ENCODE peak calls at places on chromosomes 1 and 21, in six cellular contexts. V is heart right ventricle; T is GM23248; D is CD8-positive, alpha-beta T cell; F is mesendoderm; U is mesenchymal stem cell. J is an unnamed sample. For H3K4me1 and H3K27me3, the result is how much of the 10 kb centered on the place peaks cover.

GRCh38 chr1:1000357-1001056 is 610 bp upstream of the HES4 start:
- DNase-seq in U (peak), T (peak), F (peak), D (peak), V (peak), J (peak)

GRCh38 chr1:230215049-230215448 is 148.0 kb downstream of the GALNT2 start:
- DNase-seq in D (no peak), F (peak), V (peak), U (peak), T (peak), J (peak)

GRCh38 chr1:206508956-206509355 is 1.6 kb downstream of the RASSF5 start:
- DNase-seq in V (no peak), D (no peak), T (peak), U (peak), F (no peak), J (peak)

GRCh38 chr1:53349968-53350852 is 22.3 kb upstream of the LRP8 start:
- DNase-seq in F (no peak), T (no peak), U (no peak), D (no peak), V (no peak), J (no peak)

GRCh38 chr1:178540646-178541045 is 27.7 kb downstream of the TEX35 start:
- DNase-seq in F (no peak), U (peak), V (no peak), D (no peak), T (peak), J (no peak)

GRCh38 chr21:39016740-39017315 is 166.4 kb downstream of the PSMG1 start:
- DNase-seq in V (no peak), T (no peak), D (no peak), U (peak), F (no peak), J (no peak)

GRCh38 chr1:22976461-22977243 is 4.0 kb upstream of the LACTBL1 start:
- DNase-seq in T (peak), D (peak), F (peak), U (peak), V (peak), J (peak)

GRCh38 chr1:17909634-17910033 is 154.5 kb downstream of the ACTL8 start:
- DNase-seq in V (no peak), T (peak), D (no peak), U (no peak), F (peak), J (no peak)

GRCh38 chr1:40313958-40314720 is 2.9 kb downstream of the COL9A2 start:
- DNase-seq in V (no peak), F (no peak), D (no peak), U (no peak), T (no peak), J (no peak)

GRCh38 chr1:230113230-230113604 is 46.2 kb downstream of the GALNT2 start:
- DNase-seq in U (no peak), F (no peak), V (no peak), D (no peak), T (no peak), J (no peak)

GRCh38 chr1:111654839-111655238 is 35.2 kb downstream of the RAP1A start:
- DNase-seq in F (no peak), U (no peak), D (no peak), T (no peak), V (no peak), J (no peak)

GRCh38 chr1:73097917-73098316 is 815.6 kb upstream of the NEGR1 start:
- DNase-seq in D (no peak), T (no peak), U (no peak), F (peak), V (no peak), J (no peak)

GRCh38 chr1:37020653-37021277 is 13.6 kb downstream of the GRIK3 start:
- DNase-seq in U (no peak), T (peak), D (no peak), F (peak), V (no peak), J (no peak)

GRCh38 chr1:53678948-53679825 is 59.8 kb downstream of the GLIS1 start:
- DNase-seq in T (no peak), U (no peak), F (no peak), D (no peak), V (no peak), J (no peak)

GRCh38 chr1:62528015-62528414 is 69.3 kb upstream of the ANGPTL3 start:
- DNase-seq in F (peak), U (no peak), V (peak), T (no peak), D (no peak), J (no peak)

GRCh38 chr21:41368361-41369104 is 6.7 kb downstream of the MX2 start:
- DNase-seq in U (no peak), F (no peak), T (no peak), D (no peak), V (no peak), J (no peak)

GRCh38 chr1:84286071-84286470 is 15.4 kb upstream of the SAMD13 start:
- DNase-seq in F (no peak), T (peak), V (no peak), D (no peak), U (peak), J (no peak)

GRCh38 chr21:14572206-14572780 is 26.2 kb upstream of the SAMSN1 start:
- DNase-seq in F (no peak), T (no peak), U (no peak), D (no peak), V (no peak), J (no peak)

GRCh38 chr1:25875154-25875855 is at the start of gene PAQR7:
- DNase-seq in T (peak), U (peak), F (peak), D (peak), V (peak), J (peak)

GRCh38 chr1:25874209-25874608 is 1.3 kb downstream of the PAQR7 start:
- DNase-seq in V (no peak), U (no peak), F (no peak), T (no peak), D (no peak), J (no peak)

GRCh38 chr1:25873120-25873519 is 2.4 kb downstream of the PAQR7 start:
- DNase-seq in F (no peak), U (no peak), D (no peak), V (no peak), T (peak), J (no peak)

GRCh38 chr1:25875856-25876692 is 566 bp upstream of the PAQR7 start:
- DNase-seq in F (peak), U (no peak), V (no peak), D (peak), T (no peak), J (no peak)

GRCh38 chr1:25874635-25875153 is 814 bp downstream of the PAQR7 start:
- DNase-seq in U (no peak), D (no peak), F (no peak), T (no peak), V (no peak), J (no peak)
- H3K27ac ChIP-seq in U (peak), D (peak), F (no peak), T (no peak), V (peak), J (peak)

DNA sequence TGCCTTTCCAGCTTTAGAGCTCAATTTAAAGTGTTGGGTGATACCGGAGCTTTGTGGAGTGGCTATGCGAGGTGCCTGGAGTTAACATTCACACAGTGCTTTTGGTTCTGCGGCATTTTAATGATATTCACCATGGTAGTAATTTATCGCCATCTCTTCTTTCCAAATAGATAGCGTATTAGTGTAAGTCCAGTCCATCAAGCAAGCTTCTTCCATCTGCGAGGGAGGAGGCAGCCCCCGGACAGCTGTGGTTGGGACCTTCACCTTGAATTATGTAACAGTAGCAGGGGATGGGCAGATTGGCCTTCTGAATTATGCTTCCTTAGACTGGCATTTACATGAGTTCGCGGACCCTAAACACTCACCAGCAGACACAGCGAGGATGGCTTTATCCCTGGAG is 179.8 kb downstream of the ADSS2 start:
- DNase-seq in D (no peak), T (no peak), V (no peak), U (no peak), F (no peak), J (no peak)
- H3K4me1 ChIP-seq in D (under half), T (under half), V (under half), U (under half), F (under half), J (under half)

DNA sequence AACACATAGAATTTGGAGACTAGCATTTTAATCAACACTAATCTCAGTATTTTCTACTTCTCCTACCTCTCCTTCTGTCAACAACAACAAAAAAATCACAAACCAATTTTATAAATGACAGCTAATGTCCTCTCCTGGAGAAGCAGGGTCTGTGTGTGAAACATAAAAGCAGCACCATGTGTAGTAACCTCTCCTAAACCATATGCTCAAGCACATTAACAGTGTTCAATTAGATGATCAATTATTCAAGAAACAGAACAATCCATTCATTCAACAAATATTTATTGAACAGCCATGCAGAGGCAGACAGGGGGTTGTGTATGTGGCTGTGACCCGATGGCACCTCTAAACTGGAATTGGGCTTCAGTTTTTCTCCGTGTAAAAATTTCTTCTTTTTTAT is 482 bp upstream of the FMN2 start:
- DNase-seq in T (no peak), F (no peak), D (no peak), U (no peak), V (no peak), J (no peak)
- H3K27me3 ChIP-seq in T (under half), F (under half), D (under half), U (under half), V (half or more), J (under half)

DNA sequence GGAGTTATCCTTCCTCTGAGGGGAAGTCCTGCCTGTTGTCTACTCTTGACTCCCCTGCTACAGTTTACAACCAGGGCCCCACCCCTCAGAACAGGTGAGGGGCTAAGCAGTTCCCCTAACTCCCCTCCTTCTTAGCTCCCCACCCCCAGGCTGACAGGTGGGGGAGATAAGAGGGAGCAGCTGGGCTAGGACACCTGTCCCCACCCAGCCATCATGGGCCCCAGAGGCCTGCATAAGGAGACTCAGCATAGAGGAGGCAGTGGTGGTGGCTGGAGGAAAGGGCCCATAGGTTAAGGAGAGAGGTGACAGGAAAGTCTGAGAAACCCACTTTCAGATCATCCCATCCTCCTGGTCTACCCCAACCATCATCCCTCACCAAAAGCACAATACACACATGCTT is 6.8 kb downstream of the MEF2D start:
- DNase-seq in V (no peak), F (no peak), U (no peak), D (no peak), T (no peak), J (no peak)
- H3K27ac ChIP-seq in V (peak), F (no peak), U (no peak), D (no peak), T (no peak), J (peak)